ENCODE peak calls at places on chromosomes 3 and 15, in seven cellular contexts. One of them, this sample, is unnamed.

GRCh38 chr15:64501396-64501716 is 41.0 kb downstream of the ZNF609 start:
- DNase-seq in endothelial cell of umbilical vein: no peak
- DNase-seq in suprapubic skin: no peak
- DNase-seq in HCT116: no peak
- DNase-seq in spleen: no peak
- DNase-seq in HepG2: no peak
- DNase-seq in uterus: no peak
- DNase-seq in this sample: no peak

GRCh38 chr3:9947025-9947995 is 4.9 kb downstream of the PRRT3 start:
- DNase-seq in suprapubic skin: peak
- DNase-seq in endothelial cell of umbilical vein: peak
- DNase-seq in spleen: peak
- DNase-seq in uterus: peak
- DNase-seq in HepG2: peak
- DNase-seq in HCT116: peak
- DNase-seq in this sample: peak

GRCh38 chr3:183430325-183430957 is 2.0 kb upstream of the MCF2L2 start:
- DNase-seq in uterus: no peak
- DNase-seq in HCT116: no peak
- DNase-seq in HepG2: no peak
- DNase-seq in endothelial cell of umbilical vein: no peak
- DNase-seq in suprapubic skin: no peak
- DNase-seq in spleen: no peak
- DNase-seq in this sample: no peak

GRCh38 chr15:24865300-24865699 is 89.5 kb upstream of the SNRPN start:
- DNase-seq in HepG2: no peak
- DNase-seq in endothelial cell of umbilical vein: no peak
- DNase-seq in HCT116: no peak
- DNase-seq in suprapubic skin: no peak
- DNase-seq in uterus: no peak
- DNase-seq in spleen: no peak
- DNase-seq in this sample: no peak

GRCh38 chr3:111517801-111518200 is 24.2 kb upstream of the CD96 start:
- DNase-seq in HepG2: no peak
- DNase-seq in HCT116: no peak
- DNase-seq in spleen: no peak
- DNase-seq in uterus: no peak
- DNase-seq in suprapubic skin: no peak
- DNase-seq in endothelial cell of umbilical vein: no peak
- DNase-seq in this sample: no peak

GRCh38 chr3:39067286-39067685 is 15.5 kb downstream of the WDR48 start:
- DNase-seq in spleen: no peak
- DNase-seq in HepG2: no peak
- DNase-seq in endothelial cell of umbilical vein: no peak
- DNase-seq in uterus: no peak
- DNase-seq in HCT116: no peak
- DNase-seq in suprapubic skin: no peak
- DNase-seq in this sample: no peak

GRCh38 chr15:70235347-70235746 is 137.6 kb upstream of the TLE3 start:
- DNase-seq in spleen: peak
- DNase-seq in HepG2: no peak
- DNase-seq in HCT116: no peak
- DNase-seq in endothelial cell of umbilical vein: no peak
- DNase-seq in uterus: no peak
- DNase-seq in suprapubic skin: peak
- DNase-seq in this sample: peak

GRCh38 chr3:144162042-144162441 is 190.4 kb downstream of the DIPK2A start:
- DNase-seq in HepG2: peak
- DNase-seq in spleen: no peak
- DNase-seq in suprapubic skin: no peak
- DNase-seq in uterus: no peak
- DNase-seq in HCT116: no peak
- DNase-seq in endothelial cell of umbilical vein: peak
- DNase-seq in this sample: no peak

GRCh38 chr15:101176625-101177024 is 75.2 kb downstream of the CHSY1 start:
- DNase-seq in uterus: no peak
- DNase-seq in endothelial cell of umbilical vein: peak
- DNase-seq in suprapubic skin: no peak
- DNase-seq in spleen: no peak
- DNase-seq in HepG2: peak
- DNase-seq in HCT116: no peak
- DNase-seq in this sample: no peak

GRCh38 chr3:45701167-45701867 is 12.1 kb downstream of the SACM1L start:
- DNase-seq in spleen: no peak
- DNase-seq in uterus: no peak
- DNase-seq in suprapubic skin: no peak
- DNase-seq in HCT116: no peak
- DNase-seq in endothelial cell of umbilical vein: no peak
- DNase-seq in HepG2: no peak
- DNase-seq in this sample: no peak

GRCh38 chr15:34436956-34437442 is 609 bp downstream of the GOLGA8A start:
- DNase-seq in suprapubic skin: no peak
- DNase-seq in endothelial cell of umbilical vein: peak
- DNase-seq in HCT116: no peak
- DNase-seq in spleen: peak
- DNase-seq in uterus: no peak
- DNase-seq in HepG2: peak
- DNase-seq in this sample: no peak

GRCh38 chr15:51094606-51095569 is at the start of gene TNFAIP8L3:
- DNase-seq in HepG2: peak
- DNase-seq in spleen: peak
- DNase-seq in uterus: peak
- DNase-seq in HCT116: no peak
- DNase-seq in endothelial cell of umbilical vein: peak
- DNase-seq in suprapubic skin: no peak
- DNase-seq in this sample: no peak

GRCh38 chr3:136078421-136079364 is 113.2 kb downstream of the PPP2R3A start:
- DNase-seq in spleen: no peak
- DNase-seq in HepG2: peak
- DNase-seq in uterus: no peak
- DNase-seq in endothelial cell of umbilical vein: peak
- DNase-seq in HCT116: no peak
- DNase-seq in suprapubic skin: no peak
- DNase-seq in this sample: no peak

GRCh38 chr15:94293411-94294402 is 62.3 kb downstream of the MCTP2 start:
- DNase-seq in HepG2: no peak
- DNase-seq in HCT116: no peak
- DNase-seq in spleen: no peak
- DNase-seq in uterus: no peak
- DNase-seq in suprapubic skin: no peak
- DNase-seq in endothelial cell of umbilical vein: no peak
- DNase-seq in this sample: no peak

GRCh38 chr15:82972990-82973389 is 13.0 kb upstream of the RAMAC start:
- DNase-seq in uterus: no peak
- DNase-seq in spleen: no peak
- DNase-seq in endothelial cell of umbilical vein: no peak
- DNase-seq in HepG2: no peak
- DNase-seq in suprapubic skin: no peak
- DNase-seq in HCT116: no peak
- DNase-seq in this sample: no peak
- H3K4me3 ChIP-seq in uterus: no peak
- H3K4me3 ChIP-seq in spleen: no peak
- H3K4me3 ChIP-seq in endothelial cell of umbilical vein: no peak
- H3K4me3 ChIP-seq in HepG2: no peak
- H3K4me3 ChIP-seq in suprapubic skin: no peak
- H3K4me3 ChIP-seq in HCT116: no peak
- H3K4me3 ChIP-seq in this sample: no peak

GRCh38 chr15:66504563-66505429 is at the start of the genes RPL4 and ZWILCH:
- DNase-seq in HCT116: peak
- DNase-seq in uterus: peak
- DNase-seq in suprapubic skin: peak
- DNase-seq in spleen: peak
- DNase-seq in HepG2: peak
- DNase-seq in endothelial cell of umbilical vein: peak
- DNase-seq in this sample: peak
- TF ChIP-seq CTCF in HCT116: no peak
- TF ChIP-seq CTCF in uterus: peak
- TF ChIP-seq CTCF in suprapubic skin: no peak
- TF ChIP-seq CTCF in spleen: peak
- TF ChIP-seq CTCF in HepG2: no peak
- TF ChIP-seq CTCF in endothelial cell of umbilical vein: no peak
- TF ChIP-seq CTCF in this sample: no peak

DNA sequence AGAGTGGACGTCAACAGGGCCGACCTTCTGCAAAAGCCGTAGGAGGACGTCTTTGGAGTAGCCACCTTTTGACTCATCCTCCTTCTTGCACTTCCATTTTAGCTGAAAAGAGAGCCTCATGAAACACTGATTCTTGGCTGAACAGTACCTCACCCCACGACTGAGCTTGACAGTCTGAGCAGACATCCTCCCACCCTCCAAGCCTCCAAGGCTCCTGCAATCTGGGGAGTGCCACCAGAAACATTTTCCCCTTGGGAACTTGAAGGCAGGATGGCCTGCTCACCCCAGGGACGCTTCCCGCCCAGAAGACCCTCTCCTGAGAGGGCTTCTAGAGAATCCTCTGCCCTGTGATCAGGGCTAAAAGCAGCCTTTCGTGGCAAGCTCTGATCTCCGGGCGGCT is 5.2 kb downstream of the C15orf62 start:
- DNase-seq in endothelial cell of umbilical vein: no peak
- DNase-seq in HCT116: no peak
- DNase-seq in spleen: peak
- DNase-seq in HepG2: no peak
- DNase-seq in uterus: no peak
- DNase-seq in suprapubic skin: no peak
- DNase-seq in this sample: no peak
- TF ChIP-seq POLR2A in endothelial cell of umbilical vein: no peak
- TF ChIP-seq POLR2A in HCT116: no peak
- TF ChIP-seq POLR2A in spleen: no peak
- TF ChIP-seq POLR2A in HepG2: no peak
- TF ChIP-seq POLR2A in uterus: no peak
- TF ChIP-seq POLR2A in suprapubic skin: no peak
- TF ChIP-seq POLR2A in this sample: no peak

DNA sequence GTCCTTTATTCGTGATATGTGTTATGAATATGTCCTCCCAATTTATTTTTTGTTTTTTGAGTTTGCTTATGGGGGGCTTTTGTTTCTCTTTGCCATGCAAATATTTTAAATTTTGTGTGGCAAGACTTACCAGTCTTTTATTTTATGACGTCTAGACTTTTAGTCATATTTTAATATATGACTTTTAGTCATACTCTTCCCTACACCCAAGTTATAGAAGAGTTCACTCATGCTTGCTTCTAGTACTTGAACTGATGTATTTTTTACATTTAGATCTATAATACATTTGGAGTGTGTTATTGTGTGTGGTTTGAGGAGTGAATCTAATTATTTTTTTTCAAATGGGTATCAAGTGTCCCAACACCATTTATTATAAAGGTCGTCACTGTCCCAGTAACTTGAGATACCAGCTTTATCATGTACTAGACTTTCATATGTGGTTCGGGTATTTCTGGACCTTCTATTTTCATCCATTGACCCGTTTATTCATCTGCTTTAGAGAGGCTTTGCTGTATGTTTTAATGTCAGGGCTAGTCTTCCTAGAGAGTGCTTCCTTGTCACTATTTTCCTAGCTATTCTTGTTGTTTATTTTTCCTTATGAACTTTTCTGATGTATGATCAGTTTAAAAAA is 775 bp downstream of the PARP15 start:
- DNase-seq in spleen: no peak
- DNase-seq in HCT116: no peak
- DNase-seq in endothelial cell of umbilical vein: no peak
- DNase-seq in HepG2: no peak
- DNase-seq in uterus: no peak
- DNase-seq in suprapubic skin: no peak
- DNase-seq in this sample: no peak
- H3K4me3 ChIP-seq in spleen: peak
- H3K4me3 ChIP-seq in HCT116: no peak
- H3K4me3 ChIP-seq in endothelial cell of umbilical vein: peak
- H3K4me3 ChIP-seq in HepG2: no peak
- H3K4me3 ChIP-seq in uterus: peak
- H3K4me3 ChIP-seq in suprapubic skin: peak
- H3K4me3 ChIP-seq in this sample: no peak

DNA sequence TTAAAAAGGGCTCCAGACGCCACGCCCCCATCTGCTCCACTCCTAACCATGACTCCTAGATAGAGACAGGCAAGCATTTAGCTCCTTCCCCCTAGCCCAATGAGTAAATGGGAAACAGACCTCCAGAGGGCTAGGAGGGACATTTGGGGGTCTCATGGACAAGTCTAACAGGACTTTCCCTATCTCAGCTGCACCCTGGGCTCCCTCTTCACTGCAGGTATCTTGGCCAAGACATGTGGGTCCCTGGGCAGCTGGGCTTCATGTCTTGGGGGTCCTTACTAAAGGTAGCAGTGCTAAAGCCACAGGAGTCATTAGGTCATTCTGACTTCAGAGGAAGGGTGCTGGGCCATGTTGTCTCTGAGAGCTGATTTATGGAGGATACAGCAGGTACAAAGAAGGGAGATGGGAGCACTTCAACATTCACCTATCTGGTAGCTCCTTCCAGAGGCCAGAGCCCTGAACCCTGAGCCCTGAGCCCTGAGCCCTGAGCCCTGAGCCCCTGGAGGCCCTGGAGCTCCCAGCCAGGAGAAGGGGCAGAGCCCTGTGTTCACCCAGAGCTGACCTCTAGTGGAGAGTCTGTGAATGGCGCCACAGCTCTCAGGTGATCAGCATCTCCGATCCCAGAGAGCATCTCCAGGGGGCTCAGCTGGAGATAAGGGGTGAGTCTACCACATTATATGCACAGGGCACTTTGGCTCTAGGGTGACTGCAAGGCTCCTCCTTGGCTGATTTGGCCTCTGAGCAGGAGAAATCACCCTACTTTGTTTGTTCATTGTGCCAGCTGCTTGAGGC is 40.1 kb upstream of the EPHB1 start:
- DNase-seq in HepG2: peak
- DNase-seq in HCT116: peak
- DNase-seq in suprapubic skin: no peak
- DNase-seq in endothelial cell of umbilical vein: peak
- DNase-seq in spleen: no peak
- DNase-seq in uterus: no peak
- DNase-seq in this sample: no peak
- TF ChIP-seq CTCF in HepG2: peak
- TF ChIP-seq CTCF in HCT116: peak
- TF ChIP-seq CTCF in suprapubic skin: peak
- TF ChIP-seq CTCF in endothelial cell of umbilical vein: peak
- TF ChIP-seq CTCF in spleen: peak
- TF ChIP-seq CTCF in uterus: no peak
- TF ChIP-seq CTCF in this sample: no peak

GRCh38 chr3:195892355-195893120 is 15.8 kb downstream of the TNK2 start:
- DNase-seq in suprapubic skin: no peak
- DNase-seq in endothelial cell of umbilical vein: peak
- DNase-seq in spleen: no peak
- DNase-seq in HepG2: peak
- DNase-seq in HCT116: no peak
- DNase-seq in uterus: peak
- DNase-seq in this sample: no peak
- TF ChIP-seq POLR2A in suprapubic skin: no peak
- TF ChIP-seq POLR2A in endothelial cell of umbilical vein: no peak
- TF ChIP-seq POLR2A in spleen: no peak
- TF ChIP-seq POLR2A in HepG2: no peak
- TF ChIP-seq POLR2A in HCT116: no peak
- TF ChIP-seq POLR2A in uterus: no peak
- TF ChIP-seq POLR2A in this sample: no peak

GRCh38 chr3:102586485-102586884 is 151.7 kb downstream of the ZPLD1 start:
- DNase-seq in suprapubic skin: no peak
- DNase-seq in spleen: no peak
- DNase-seq in HCT116: no peak
- DNase-seq in endothelial cell of umbilical vein: no peak
- DNase-seq in uterus: no peak
- DNase-seq in HepG2: no peak
- DNase-seq in this sample: no peak
- H3K4me3 ChIP-seq in suprapubic skin: no peak
- H3K4me3 ChIP-seq in spleen: no peak
- H3K4me3 ChIP-seq in HCT116: no peak
- H3K4me3 ChIP-seq in endothelial cell of umbilical vein: no peak
- H3K4me3 ChIP-seq in uterus: no peak
- H3K4me3 ChIP-seq in HepG2: no peak
- H3K4me3 ChIP-seq in this sample: no peak

This sample was measured in lower leg skin.